ENCODE peak calls at places on chromosome 6, in six cellular contexts. M is Calu3, V is B cell, Q is choroid plexus epithelial cell, P is sciatic nerve, L is skeletal muscle cell. B is an unnamed sample.

GRCh38 chr6:116969211-116969863 is 92.3 kb downstream of the RFX6 start:
- DNase-seq in M (peak), V (peak), Q (peak), P (no peak), L (no peak), B (peak)

GRCh38 chr6:156793224-156793623 is 16.0 kb downstream of the ARID1B start:
- DNase-seq in M (no peak), V (no peak), Q (no peak), P (no peak), L (no peak), B (no peak)

GRCh38 chr6:157975456-157975855 is 6.2 kb upstream of the SYNJ2 start:
- DNase-seq in M (no peak), V (no peak), Q (no peak), P (no peak), L (no peak), B (no peak)

GRCh38 chr6:81752969-81753708 is 658 bp upstream of the TENT5A start:
- DNase-seq in M (peak), V (peak), Q (peak), P (peak), L (peak), B (peak)

GRCh38 chr6:120875900-120876299 is 458.4 kb downstream of the TBC1D32 start:
- DNase-seq in M (no peak), V (peak), Q (no peak), P (no peak), L (no peak), B (no peak)

GRCh38 chr6:34031567-34032383 is 114.1 kb downstream of the GRM4 start:
- DNase-seq in M (no peak), V (no peak), Q (no peak), P (no peak), L (no peak), B (no peak)

GRCh38 chr6:128432394-128432793 is 88.0 kb downstream of the PTPRK start:
- DNase-seq in M (no peak), V (no peak), Q (peak), P (no peak), L (no peak), B (no peak)

GRCh38 chr6:121436966-121437756 is 1.7 kb downstream of the GJA1 start:
- DNase-seq in M (peak), V (no peak), Q (peak), P (peak), L (no peak), B (peak)

GRCh38 chr6:71408966-71409723 is 120.5 kb downstream of the OGFRL1 start:
- DNase-seq in M (no peak), V (no peak), Q (no peak), P (no peak), L (no peak), B (no peak)

GRCh38 chr6:119226089-119226488 is 123.5 kb downstream of the MAN1A1 start:
- DNase-seq in M (no peak), V (no peak), Q (no peak), P (no peak), L (no peak), B (no peak)

GRCh38 chr6:168411793-168412192 is 29.2 kb upstream of the SMOC2 start:
- DNase-seq in M (no peak), V (no peak), Q (no peak), P (no peak), L (no peak), B (no peak)

GRCh38 chr6:10030942-10031537 is 383.8 kb downstream of the TFAP2A start:
- DNase-seq in M (no peak), V (no peak), Q (no peak), P (no peak), L (no peak), B (no peak)

GRCh38 chr6:139402935-139403386 is 28.5 kb upstream of the CITED2 start:
- DNase-seq in M (no peak), V (no peak), Q (peak), P (no peak), L (peak), B (peak)

GRCh38 chr6:35209622-35210289 is 4.0 kb upstream of the SCUBE3 start:
- DNase-seq in M (no peak), V (no peak), Q (no peak), P (no peak), L (no peak), B (no peak)

GRCh38 chr6:71499667-71500066 is 211.1 kb downstream of the OGFRL1 start:
- DNase-seq in M (no peak), V (no peak), Q (no peak), P (no peak), L (no peak), B (no peak)

GRCh38 chr6:3196770-3197169 is 30.7 kb downstream of the TUBB2B start:
- DNase-seq in M (no peak), V (no peak), Q (no peak), P (no peak), L (no peak), B (no peak)

GRCh38 chr6:152124432-152125074 is 317.1 kb downstream of the ESR1 start:
- DNase-seq in M (no peak), V (peak), Q (peak), P (no peak), L (peak), B (peak)

GRCh38 chr6:90286884-90287488 is 9.7 kb downstream of the BACH2 start:
- DNase-seq in M (peak), V (peak), Q (peak), P (no peak), L (no peak), B (no peak)

GRCh38 chr6:82840571-82840970 is 225.1 kb downstream of the UBE3D start:
- DNase-seq in M (no peak), V (no peak), Q (peak), P (no peak), L (no peak), B (no peak)

GRCh38 chr6:45830441-45831139 is 185.1 kb downstream of the CLIC5 start:
- DNase-seq in M (no peak), V (peak), Q (peak), P (no peak), L (no peak), B (no peak)

GRCh38 chr6:13277231-13277630 is 51.1 kb downstream of the TBC1D7 start:
- DNase-seq in M (no peak), V (no peak), Q (no peak), P (no peak), L (no peak), B (no peak)

GRCh38 chr6:134802426-134803058 is 147.4 kb downstream of the ALDH8A1 start:
- DNase-seq in M (no peak), V (no peak), Q (no peak), P (no peak), L (no peak), B (no peak)

GRCh38 chr6:33693186-33694158 is 18.0 kb downstream of the UQCC2 start:
- DNase-seq in M (no peak), V (no peak), Q (no peak), P (no peak), L (no peak), B (no peak)

B was measured in fibroblast of the conjunctiva.